ENCODE peak calls at places on chromosome 17, in eight cellular contexts. One of them, this sample, is unnamed.

GRCh38 chr17:30519707-30520106 is 42.5 kb downstream of the GOSR1 start:
- DNase-seq in tibial artery: no peak
- DNase-seq in CD8-positive, alpha-beta T cell: no peak
- DNase-seq in thoracic aorta: no peak
- DNase-seq in psoas muscle: no peak
- DNase-seq in CD4-positive, alpha-beta T cell: no peak
- DNase-seq in tibial nerve: no peak
- DNase-seq in A549: no peak
- DNase-seq in this sample: no peak

GRCh38 chr17:339193-340061 is 13.2 kb downstream of the RPH3AL start:
- DNase-seq in CD4-positive, alpha-beta T cell: no peak
- DNase-seq in thoracic aorta: no peak
- DNase-seq in psoas muscle: peak; percentile 44
- DNase-seq in tibial artery: no peak
- DNase-seq in A549: no peak
- DNase-seq in CD8-positive, alpha-beta T cell: no peak
- DNase-seq in tibial nerve: no peak
- DNase-seq in this sample: no peak

GRCh38 chr17:81043725-81044427 is 8.9 kb downstream of the BAIAP2 start:
- DNase-seq in psoas muscle: no peak
- DNase-seq in A549: peak; percentile 50
- DNase-seq in CD8-positive, alpha-beta T cell: no peak
- DNase-seq in tibial nerve: no peak
- DNase-seq in thoracic aorta: no peak
- DNase-seq in tibial artery: no peak
- DNase-seq in CD4-positive, alpha-beta T cell: no peak
- DNase-seq in this sample: no peak

GRCh38 chr17:36494674-36495073 is 8.2 kb downstream of the ZNHIT3 start:
- DNase-seq in A549: no peak
- DNase-seq in CD8-positive, alpha-beta T cell: no peak
- DNase-seq in CD4-positive, alpha-beta T cell: no peak
- DNase-seq in tibial nerve: no peak
- DNase-seq in thoracic aorta: no peak
- DNase-seq in psoas muscle: no peak
- DNase-seq in tibial artery: peak; percentile 7
- DNase-seq in this sample: no peak

GRCh38 chr17:77905266-77905665 is 53.2 kb upstream of the TNRC6C start:
- DNase-seq in A549: no peak
- DNase-seq in thoracic aorta: no peak
- DNase-seq in CD4-positive, alpha-beta T cell: no peak
- DNase-seq in tibial nerve: no peak
- DNase-seq in psoas muscle: no peak
- DNase-seq in tibial artery: peak; percentile 32
- DNase-seq in CD8-positive, alpha-beta T cell: no peak
- DNase-seq in this sample: no peak

GRCh38 chr17:65385071-65385470 is 176.4 kb downstream of the AXIN2 start:
- DNase-seq in CD8-positive, alpha-beta T cell: no peak
- DNase-seq in A549: no peak
- DNase-seq in tibial nerve: no peak
- DNase-seq in CD4-positive, alpha-beta T cell: no peak
- DNase-seq in thoracic aorta: no peak
- DNase-seq in tibial artery: no peak
- DNase-seq in psoas muscle: no peak
- DNase-seq in this sample: no peak

GRCh38 chr17:40251576-40251975 is 32.5 kb downstream of the WIPF2 start:
- DNase-seq in psoas muscle: no peak
- DNase-seq in A549: peak; percentile 58
- DNase-seq in CD4-positive, alpha-beta T cell: no peak
- DNase-seq in thoracic aorta: no peak
- DNase-seq in tibial artery: no peak
- DNase-seq in tibial nerve: no peak
- DNase-seq in CD8-positive, alpha-beta T cell: no peak
- DNase-seq in this sample: no peak

GRCh38 chr17:77419547-77420475 is 279.0 kb downstream of the SEC14L1 start:
- DNase-seq in A549: no peak
- DNase-seq in psoas muscle: no peak
- DNase-seq in CD4-positive, alpha-beta T cell: no peak
- DNase-seq in CD8-positive, alpha-beta T cell: peak; percentile 65
- DNase-seq in tibial nerve: no peak
- DNase-seq in thoracic aorta: no peak
- DNase-seq in tibial artery: no peak
- DNase-seq in this sample: peak; percentile 48

GRCh38 chr17:57574040-57574513 is 171.0 kb downstream of the CCDC182 start:
- DNase-seq in psoas muscle: peak; percentile 83
- DNase-seq in tibial artery: peak; percentile 81
- DNase-seq in A549: no peak
- DNase-seq in thoracic aorta: no peak
- DNase-seq in tibial nerve: peak; percentile 21
- DNase-seq in CD8-positive, alpha-beta T cell: no peak
- DNase-seq in CD4-positive, alpha-beta T cell: no peak
- DNase-seq in this sample: no peak

GRCh38 chr17:82548681-82549303 is 29.3 kb downstream of the FOXK2 start:
- DNase-seq in CD8-positive, alpha-beta T cell: no peak
- DNase-seq in tibial nerve: no peak
- DNase-seq in CD4-positive, alpha-beta T cell: no peak
- DNase-seq in psoas muscle: no peak
- DNase-seq in A549: no peak
- DNase-seq in thoracic aorta: no peak
- DNase-seq in tibial artery: peak; percentile 79
- DNase-seq in this sample: no peak
- H3K27ac ChIP-seq in CD8-positive, alpha-beta T cell: no peak overlapping the region
- H3K27ac ChIP-seq in tibial nerve: peak overlapping the region; percentile 76
- H3K27ac ChIP-seq in CD4-positive, alpha-beta T cell: no peak overlapping the region
- H3K27ac ChIP-seq in psoas muscle: no peak overlapping the region
- H3K27ac ChIP-seq in A549: no peak overlapping the region
- H3K27ac ChIP-seq in thoracic aorta: no peak overlapping the region
- H3K27ac ChIP-seq in tibial artery: peak overlapping the region; percentile 25
- H3K27ac ChIP-seq in this sample: no peak overlapping the region

DNA sequence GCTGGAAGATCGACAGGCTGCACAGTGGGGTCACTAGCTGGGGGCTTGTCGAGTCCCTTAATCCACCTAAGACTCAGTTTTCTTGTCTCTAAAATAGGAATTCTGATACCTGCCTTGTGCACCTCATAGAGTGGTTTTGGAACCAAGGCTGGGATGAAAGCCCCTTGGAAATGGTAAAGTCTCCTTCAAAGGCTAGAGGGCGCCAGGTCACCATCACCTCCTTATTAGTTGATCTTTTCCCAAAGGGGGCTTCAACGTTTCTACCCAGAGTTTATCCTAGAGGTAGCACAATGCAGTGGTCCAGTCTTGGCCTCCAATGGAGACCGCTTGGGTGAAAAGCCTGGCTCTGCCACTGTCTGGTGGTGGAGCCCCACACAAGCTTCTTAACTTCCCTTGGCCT is 158.2 kb downstream of the AIPL1 start:
- DNase-seq in tibial nerve: no peak
- DNase-seq in CD8-positive, alpha-beta T cell: no peak
- DNase-seq in psoas muscle: no peak
- DNase-seq in thoracic aorta: no peak
- DNase-seq in A549: no peak
- DNase-seq in CD4-positive, alpha-beta T cell: no peak
- DNase-seq in tibial artery: no peak
- DNase-seq in this sample: no peak
- TF ChIP-seq CTCF in tibial nerve: no peak
- TF ChIP-seq CTCF in CD8-positive, alpha-beta T cell: no peak
- TF ChIP-seq CTCF in psoas muscle: no peak
- TF ChIP-seq CTCF in thoracic aorta: no peak
- TF ChIP-seq CTCF in A549: peak; percentile 12
- TF ChIP-seq CTCF in CD4-positive, alpha-beta T cell: no peak
- TF ChIP-seq CTCF in tibial artery: no peak
- TF ChIP-seq CTCF in this sample: no peak

GRCh38 chr17:49440581-49440980 is 25.9 kb upstream of the PHB1 start:
- DNase-seq in A549: no peak
- DNase-seq in CD8-positive, alpha-beta T cell: no peak
- DNase-seq in tibial nerve: no peak
- DNase-seq in CD4-positive, alpha-beta T cell: no peak
- DNase-seq in psoas muscle: no peak
- DNase-seq in tibial artery: no peak
- DNase-seq in thoracic aorta: no peak
- DNase-seq in this sample: no peak

GRCh38 chr17:49439305-49439672 is 24.6 kb upstream of the PHB1 start:
- DNase-seq in psoas muscle: no peak
- DNase-seq in tibial artery: no peak
- DNase-seq in tibial nerve: no peak
- DNase-seq in thoracic aorta: no peak
- DNase-seq in CD8-positive, alpha-beta T cell: no peak
- DNase-seq in A549: no peak
- DNase-seq in CD4-positive, alpha-beta T cell: no peak
- DNase-seq in this sample: no peak

GRCh38 chr17:49438885-49439284 is 24.2 kb upstream of the PHB1 start:
- DNase-seq in tibial artery: no peak
- DNase-seq in thoracic aorta: no peak
- DNase-seq in psoas muscle: no peak
- DNase-seq in CD4-positive, alpha-beta T cell: no peak
- DNase-seq in tibial nerve: no peak
- DNase-seq in CD8-positive, alpha-beta T cell: no peak
- DNase-seq in A549: no peak
- DNase-seq in this sample: no peak

GRCh38 chr17:49438439-49438861 is 23.8 kb upstream of the PHB1 start:
- DNase-seq in A549: no peak
- DNase-seq in CD8-positive, alpha-beta T cell: no peak
- DNase-seq in thoracic aorta: no peak
- DNase-seq in tibial nerve: no peak
- DNase-seq in CD4-positive, alpha-beta T cell: no peak
- DNase-seq in psoas muscle: no peak
- DNase-seq in tibial artery: no peak
- DNase-seq in this sample: no peak

DNA sequence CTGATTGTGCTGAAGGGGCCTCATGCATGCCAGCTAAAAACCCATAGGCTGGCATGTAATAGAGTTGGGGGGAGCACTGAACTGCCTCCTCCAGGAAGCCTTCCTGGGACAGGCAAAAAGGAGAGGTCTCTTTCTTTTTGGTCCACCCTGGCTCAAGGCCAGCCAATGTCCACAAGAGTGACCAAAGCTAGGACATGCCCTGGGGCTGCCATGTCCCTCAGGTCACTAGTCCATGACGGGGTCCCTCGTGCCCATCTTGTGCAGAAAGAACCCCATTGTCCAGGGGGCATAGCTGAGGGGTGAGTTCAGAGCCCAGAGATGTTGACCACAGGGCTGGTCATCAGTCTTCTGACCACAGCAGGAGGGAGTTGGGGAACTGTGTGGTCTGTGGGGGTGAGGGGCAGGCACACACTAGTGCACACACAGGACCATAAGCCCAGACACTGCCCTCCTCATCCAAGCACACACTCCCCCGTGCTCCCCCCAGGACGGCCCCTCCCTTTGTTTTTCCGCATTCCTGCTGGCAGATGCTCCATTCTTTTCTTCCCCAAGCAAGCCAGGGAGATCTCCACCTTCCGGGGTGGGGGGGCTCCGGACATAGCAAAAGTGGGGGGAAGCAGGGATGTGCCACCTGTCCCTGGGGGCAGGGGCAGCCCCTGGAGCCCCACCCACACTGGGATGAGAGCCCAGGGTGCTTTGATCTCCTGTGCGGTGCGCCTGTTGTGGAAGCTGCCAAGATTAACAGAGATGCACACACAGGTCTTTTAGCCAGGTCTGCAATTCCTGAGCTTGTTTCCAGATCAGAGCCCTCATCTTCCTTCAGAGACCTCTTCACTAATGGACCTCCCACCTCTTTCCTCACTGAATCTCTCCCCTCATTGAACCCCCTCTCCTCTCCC is 25.2 kb upstream of the PHB1 start:
- DNase-seq in psoas muscle: no peak
- DNase-seq in CD8-positive, alpha-beta T cell: no peak
- DNase-seq in tibial nerve: no peak
- DNase-seq in A549: no peak
- DNase-seq in CD4-positive, alpha-beta T cell: no peak
- DNase-seq in tibial artery: no peak
- DNase-seq in thoracic aorta: no peak
- DNase-seq in this sample: no peak
- H3K27ac ChIP-seq in psoas muscle: no peak overlapping the region
- H3K27ac ChIP-seq in CD8-positive, alpha-beta T cell: no peak overlapping the region
- H3K27ac ChIP-seq in tibial nerve: no peak overlapping the region
- H3K27ac ChIP-seq in A549: no peak overlapping the region
- H3K27ac ChIP-seq in CD4-positive, alpha-beta T cell: no peak overlapping the region
- H3K27ac ChIP-seq in tibial artery: no peak overlapping the region
- H3K27ac ChIP-seq in thoracic aorta: no peak overlapping the region
- H3K27ac ChIP-seq in this sample: no peak overlapping the region

GRCh38 chr17:59397316-59398073 is 66.0 kb downstream of the YPEL2 start:
- DNase-seq in CD8-positive, alpha-beta T cell: no peak
- DNase-seq in A549: no peak
- DNase-seq in psoas muscle: no peak
- DNase-seq in tibial nerve: no peak
- DNase-seq in thoracic aorta: no peak
- DNase-seq in tibial artery: no peak
- DNase-seq in CD4-positive, alpha-beta T cell: no peak
- DNase-seq in this sample: no peak
- TF ChIP-seq CTCF in CD8-positive, alpha-beta T cell: no peak
- TF ChIP-seq CTCF in A549: no peak
- TF ChIP-seq CTCF in psoas muscle: no peak
- TF ChIP-seq CTCF in tibial nerve: no peak
- TF ChIP-seq CTCF in thoracic aorta: no peak
- TF ChIP-seq CTCF in tibial artery: no peak
- TF ChIP-seq CTCF in CD4-positive, alpha-beta T cell: no peak
- TF ChIP-seq CTCF in this sample: no peak

GRCh38 chr17:10798332-10798749 is 5.6 kb downstream of the TMEM238L start:
- DNase-seq in tibial artery: no peak
- DNase-seq in CD8-positive, alpha-beta T cell: no peak
- DNase-seq in CD4-positive, alpha-beta T cell: no peak
- DNase-seq in psoas muscle: no peak
- DNase-seq in tibial nerve: no peak
- DNase-seq in thoracic aorta: no peak
- DNase-seq in A549: no peak
- DNase-seq in this sample: no peak

GRCh38 chr17:10797848-10798328 is 6.0 kb downstream of the TMEM238L start:
- DNase-seq in tibial nerve: no peak
- DNase-seq in thoracic aorta: no peak
- DNase-seq in tibial artery: no peak
- DNase-seq in A549: no peak
- DNase-seq in CD8-positive, alpha-beta T cell: no peak
- DNase-seq in psoas muscle: no peak
- DNase-seq in CD4-positive, alpha-beta T cell: no peak
- DNase-seq in this sample: no peak

GRCh38 chr17:10799407-10799806 is 4.5 kb downstream of the TMEM238L start:
- DNase-seq in tibial nerve: no peak
- DNase-seq in CD4-positive, alpha-beta T cell: no peak
- DNase-seq in thoracic aorta: no peak
- DNase-seq in CD8-positive, alpha-beta T cell: no peak
- DNase-seq in tibial artery: no peak
- DNase-seq in A549: no peak
- DNase-seq in psoas muscle: no peak
- DNase-seq in this sample: no peak

GRCh38 chr17:10802487-10803284 is 1.2 kb downstream of the TMEM238L start:
- DNase-seq in A549: no peak
- DNase-seq in tibial nerve: no peak
- DNase-seq in tibial artery: no peak
- DNase-seq in thoracic aorta: no peak
- DNase-seq in psoas muscle: no peak
- DNase-seq in CD8-positive, alpha-beta T cell: no peak
- DNase-seq in CD4-positive, alpha-beta T cell: no peak
- DNase-seq in this sample: no peak

GRCh38 chr17:10798910-10799309 is 5.0 kb downstream of the TMEM238L start:
- DNase-seq in thoracic aorta: no peak
- DNase-seq in psoas muscle: no peak
- DNase-seq in tibial nerve: no peak
- DNase-seq in A549: no peak
- DNase-seq in CD4-positive, alpha-beta T cell: no peak
- DNase-seq in CD8-positive, alpha-beta T cell: no peak
- DNase-seq in tibial artery: no peak
- DNase-seq in this sample: no peak
- H3K27ac ChIP-seq in thoracic aorta: no peak overlapping the region
- H3K27ac ChIP-seq in psoas muscle: no peak overlapping the region
- H3K27ac ChIP-seq in tibial nerve: no peak overlapping the region
- H3K27ac ChIP-seq in A549: no peak overlapping the region
- H3K27ac ChIP-seq in CD4-positive, alpha-beta T cell: no peak overlapping the region
- H3K27ac ChIP-seq in CD8-positive, alpha-beta T cell: no peak overlapping the region
- H3K27ac ChIP-seq in tibial artery: no peak overlapping the region
- H3K27ac ChIP-seq in this sample: no peak overlapping the region

This sample was measured in ovary.